ENCODE peak calls at places on chromosome 9, in four cellular contexts. N, K, S and Y are unnamed samples.

GRCh38 chr9:136248951-136249880 is 3.6 kb upstream of the QSOX2 start:
- DNase-seq in K (no peak), S (no peak), N (no peak), Y (no peak)

GRCh38 chr9:133591116-133591910 is 17.9 kb downstream of the FAM163B start:
- DNase-seq in K (no peak), S (no peak), N (no peak), Y (no peak)

GRCh38 chr9:137174722-137175293 is 3.0 kb upstream of the TMEM210 start:
- DNase-seq in K (no peak), S (no peak), N (no peak), Y (no peak)

GRCh38 chr9:4009006-4009511 is 290.8 kb downstream of the GLIS3 start:
- DNase-seq in K (no peak), S (no peak), N (no peak), Y (no peak)

GRCh38 chr9:68843239-68843638 is 138.2 kb downstream of the PIP5K1B start:
- DNase-seq in N (no peak), K (no peak), S (no peak), Y (no peak)

GRCh38 chr9:69822091-69822750 is 1.6 kb downstream of the CFAP95 start:
- DNase-seq in K (no peak), S (no peak), N (no peak), Y (no peak)

GRCh38 chr9:36802171-36802920 is 229.7 kb downstream of the MELK start:
- DNase-seq in K (no peak), N (no peak), S (no peak), Y (no peak)

GRCh38 chr9:116002624-116003023 is 151.0 kb upstream of the PAPPA start:
- DNase-seq in S (no peak), N (no peak), K (no peak), Y (no peak)

GRCh38 chr9:134602547-134603362 is 38.8 kb upstream of the COL5A1 start:
- DNase-seq in K (no peak), S (no peak), N (peak), Y (no peak)

GRCh38 chr9:34253460-34253837 is 74.6 kb downstream of the UBAP1 start:
- DNase-seq in K (no peak), S (no peak), N (peak), Y (peak)

GRCh38 chr9:84439253-84439652 is 98.7 kb upstream of the SLC28A3 start:
- DNase-seq in K (no peak), S (no peak), N (no peak), Y (no peak)

GRCh38 chr9:116087751-116088194 is 65.8 kb upstream of the PAPPA start:
- DNase-seq in K (no peak), N (no peak), S (peak), Y (no peak)

GRCh38 chr9:129141066-129142041 is 30.1 kb downstream of the PTPA start:
- DNase-seq in S (no peak), N (peak), K (no peak), Y (peak)

GRCh38 chr9:23672121-23672520 is 153.9 kb downstream of the ELAVL2 start:
- DNase-seq in S (no peak), K (no peak), N (no peak), Y (no peak)

GRCh38 chr9:111940697-111941096 is 44.1 kb downstream of the UGCG start:
- DNase-seq in N (no peak), S (no peak), K (no peak), Y (no peak)

GRCh38 chr9:120777229-120777628 is 16.0 kb downstream of the FBXW2 start:
- DNase-seq in K (no peak), S (no peak), N (no peak), Y (no peak)

GRCh38 chr9:88953401-88954029 is 37.8 kb upstream of the S1PR3 start:
- DNase-seq in K (no peak), S (no peak), N (no peak), Y (no peak)

GRCh38 chr9:135081264-135081660 is 6.2 kb upstream of the OLFM1 start:
- DNase-seq in K (no peak), N (no peak), S (no peak), Y (no peak)

GRCh38 chr9:87278971-87279731 is 218.5 kb upstream of the DAPK1 start:
- DNase-seq in K (no peak), N (no peak), S (no peak), Y (no peak)

GRCh38 chr9:126838055-126838811 is 22.2 kb upstream of the ZBTB34 start:
- DNase-seq in K (no peak), N (no peak), S (no peak), Y (no peak)

DNA sequence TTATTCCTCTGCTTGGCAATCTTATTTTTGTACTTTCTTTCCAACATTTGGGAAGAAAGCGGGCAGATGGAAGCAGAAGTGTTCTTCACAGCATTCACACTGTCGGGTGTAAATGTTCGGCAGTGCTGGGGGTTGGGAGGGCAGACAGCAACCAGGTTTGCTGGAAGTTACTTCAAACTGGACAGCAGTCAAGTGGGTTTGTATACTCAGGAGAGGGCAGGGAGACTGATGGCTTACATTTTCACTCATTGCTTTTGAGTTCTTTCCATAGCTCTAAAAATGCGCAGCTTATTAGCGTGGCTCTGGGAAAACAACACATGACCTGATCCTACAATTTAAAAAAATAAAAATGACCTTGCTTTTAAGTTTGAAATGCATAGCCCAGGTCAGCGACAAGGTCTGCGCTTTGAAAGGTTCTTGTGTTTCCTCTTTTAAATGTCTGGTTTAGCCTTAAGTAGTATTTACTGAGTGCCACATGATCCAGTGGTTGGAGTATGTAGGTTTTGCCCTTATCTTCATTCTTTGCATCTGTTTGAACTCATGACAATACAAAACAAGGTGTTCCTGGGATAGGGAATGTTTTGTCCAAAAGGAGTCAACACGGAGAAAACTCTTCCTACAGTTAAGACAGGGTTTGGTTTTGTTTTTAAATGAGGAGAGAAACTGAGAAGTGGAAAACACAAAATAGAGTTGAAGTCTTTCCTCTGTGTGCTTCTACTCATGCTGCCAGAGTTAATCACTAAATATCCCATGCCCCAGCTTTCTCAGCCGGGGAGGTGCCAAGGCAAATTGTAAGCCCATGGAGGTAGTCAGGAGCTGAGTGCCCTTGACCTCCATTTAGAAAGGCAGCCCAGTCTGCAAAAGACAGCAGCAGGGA is 132.7 kb upstream of the DMRT1 start:
- DNase-seq in N (no peak), S (peak), K (no peak), Y (no peak)
- H3K27ac ChIP-seq in N (peak), S (peak), K (no peak), Y (no peak)

DNA sequence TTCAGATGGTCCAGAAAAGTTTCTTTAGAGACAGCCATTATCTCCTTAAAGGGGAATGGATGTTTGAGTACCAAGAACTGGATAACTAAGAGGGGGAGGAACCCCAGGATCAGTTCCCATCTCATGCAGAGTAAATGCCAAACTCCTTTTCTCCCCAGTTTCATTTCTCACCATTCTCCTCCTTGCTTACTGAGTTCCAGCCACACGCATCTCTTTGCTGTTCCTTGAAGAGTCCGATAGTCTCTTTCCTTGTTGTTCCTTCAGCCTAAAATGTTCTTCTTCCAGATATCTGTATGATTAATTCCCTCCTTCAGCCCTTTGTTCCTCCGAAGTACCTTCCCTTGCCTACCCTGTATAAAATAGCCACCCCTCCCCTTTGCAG is 30.0 kb downstream of the KDM4C start:
- DNase-seq in S (no peak), N (peak), K (no peak), Y (no peak)
- H3K4me3 ChIP-seq in S (no peak), N (no peak), K (no peak), Y (no peak)

GRCh38 chr9:122941560-122942234 is 877 bp downstream of the RABGAP1 start:
- DNase-seq in N (peak), S (peak), K (no peak), Y (no peak)

GRCh38 chr9:122936883-122937282 is 3.9 kb upstream of the RABGAP1 start:
- DNase-seq in S (no peak), N (no peak), K (no peak), Y (no peak)

GRCh38 chr9:122940603-122941559 is at the start of gene RABGAP1:
- DNase-seq in S (peak), N (peak), K (peak), Y (peak)

GRCh38 chr9:122936464-122936863 is 4.4 kb upstream of the RABGAP1 start:
- DNase-seq in S (no peak), N (peak), K (no peak), Y (no peak)

GRCh38 chr9:122939611-122940010 is 1.2 kb upstream of the RABGAP1 start:
- DNase-seq in K (no peak), N (no peak), S (no peak), Y (no peak)
- H3K27ac ChIP-seq in K (no peak), N (peak), S (no peak), Y (no peak)

GRCh38 chr9:471320-471719 is 256.7 kb downstream of the DOCK8 start:
- DNase-seq in S (no peak), N (no peak), K (no peak), Y (no peak)
- H3K4me3 ChIP-seq in S (no peak), N (no peak), K (no peak), Y (no peak)

DNA sequence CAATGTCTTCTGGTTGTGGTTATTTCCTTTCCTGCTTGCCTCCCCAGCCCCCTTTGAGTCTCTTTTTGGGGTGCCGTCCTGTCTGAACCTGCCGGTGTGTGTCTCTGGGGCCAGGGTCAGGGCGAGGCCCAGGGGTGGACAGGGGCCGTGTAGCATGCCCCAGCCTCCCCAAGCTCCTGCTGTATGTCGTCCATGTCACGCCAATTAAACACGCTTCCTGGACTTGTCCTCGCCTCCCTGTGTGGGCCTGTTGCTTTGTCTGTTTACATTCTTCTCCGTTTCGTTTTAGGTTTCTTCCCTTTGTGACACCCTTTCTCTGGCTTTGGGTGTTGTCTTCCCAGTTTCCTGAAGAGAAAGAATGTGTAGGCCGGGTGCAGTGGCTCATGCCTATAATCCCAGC is 28.5 kb upstream of the HMCN2 start:
- DNase-seq in K (no peak), S (no peak), N (no peak), Y (no peak)
- H3K27ac ChIP-seq in K (peak), S (no peak), N (no peak), Y (no peak)

DNA sequence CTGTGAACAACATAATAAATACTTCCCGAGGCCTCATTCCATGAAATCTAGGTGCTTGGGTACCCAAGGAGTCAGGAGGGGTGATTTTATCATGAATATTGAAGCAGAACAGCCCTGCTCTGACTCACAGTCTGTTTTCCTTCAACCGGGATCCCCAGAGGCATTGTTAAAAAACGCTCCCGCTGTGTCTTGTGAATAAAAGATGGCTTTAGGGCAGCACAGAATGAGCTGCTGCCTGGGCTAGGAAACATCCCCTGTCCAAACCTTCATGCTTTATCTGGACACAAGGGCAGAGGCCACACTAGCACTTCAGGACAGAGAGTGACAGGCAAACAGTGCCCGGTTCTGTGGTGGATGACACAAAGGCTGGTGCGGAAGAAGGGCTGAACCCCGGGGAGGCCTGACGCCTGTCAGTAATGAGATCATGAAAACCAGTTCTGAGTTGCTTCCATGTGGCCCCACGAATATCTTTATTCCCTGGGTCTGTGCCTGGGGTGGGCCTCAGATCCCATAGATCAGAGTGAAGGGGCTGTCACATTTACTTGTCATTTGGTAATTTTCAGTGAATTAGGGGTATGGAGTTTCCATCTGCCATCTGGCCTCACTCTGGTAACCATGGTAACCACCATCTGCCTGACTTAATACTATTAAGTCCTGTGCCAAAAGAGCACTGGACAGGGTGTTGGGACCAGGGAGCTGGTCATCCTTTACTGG is 2.6 kb downstream of the IGFBPL1 start:
- DNase-seq in N (no peak), K (peak), S (no peak), Y (no peak)
- H3K4me3 ChIP-seq in N (no peak), K (no peak), S (no peak), Y (no peak)